ENCODE peak calls at places on chromosomes 11 and 22, in seven cellular contexts. S is CD8-positive, alpha-beta T cell; E is left ventricle myocardium inferior; M is HCT116; R is kidney epithelial cell; X is nephron progenitor cell; L is right lobe of liver. T is an unnamed sample.

GRCh38 chr11:123235117-123235686 is 40.2 kb upstream of the CLMP start:
- DNase-seq in S (peak), E (peak), M (peak), R (no peak), X (peak), L (no peak), T (peak)

GRCh38 chr22:36641902-36642640 is 61.5 kb downstream of the CACNG2 start:
- DNase-seq in S (no peak), E (no peak), M (no peak), R (no peak), X (no peak), L (no peak), T (no peak)

GRCh38 chr22:30892731-30893221 is 75.8 kb downstream of the MORC2 start:
- DNase-seq in S (no peak), E (no peak), M (no peak), R (no peak), X (no peak), L (peak), T (no peak)

GRCh38 chr22:50312371-50312770 is 4.9 kb upstream of the PLXNB2 start:
- DNase-seq in S (no peak), E (no peak), M (no peak), R (no peak), X (no peak), L (no peak), T (no peak)

GRCh38 chr11:65643971-65644370 is 6.1 kb downstream of the SIPA1 start:
- DNase-seq in S (no peak), E (no peak), M (no peak), R (no peak), X (no peak), L (no peak), T (no peak)

GRCh38 chr11:27354359-27354965 is 8.6 kb downstream of the CCDC34 start:
- DNase-seq in S (no peak), E (no peak), M (no peak), R (no peak), X (peak), L (no peak), T (no peak)

GRCh38 chr11:60947666-60948065 is 4.3 kb downstream of the SLC15A3 start:
- DNase-seq in S (no peak), E (no peak), M (no peak), R (no peak), X (no peak), L (no peak), T (no peak)

GRCh38 chr22:35379146-35379993 is 1.5 kb upstream of the HMOX1 start:
- DNase-seq in S (no peak), E (no peak), M (no peak), R (no peak), X (no peak), L (no peak), T (no peak)

GRCh38 chr22:42966389-42966998 is 48.5 kb downstream of the PACSIN2 start:
- DNase-seq in S (no peak), E (no peak), M (no peak), R (no peak), X (no peak), L (peak), T (no peak)

GRCh38 chr11:22426915-22427314 is 88.7 kb downstream of the SLC17A6 start:
- DNase-seq in S (no peak), E (no peak), M (no peak), R (no peak), X (no peak), L (no peak), T (no peak)

GRCh38 chr11:36265793-36266628 is 23.2 kb downstream of the COMMD9 start:
- DNase-seq in S (peak), E (peak), M (peak), R (no peak), X (peak), L (peak), T (peak)

GRCh38 chr22:36546092-36546804 is 17.3 kb upstream of the EIF3D start:
- DNase-seq in S (no peak), E (peak), M (peak), R (no peak), X (peak), L (no peak), T (peak)

GRCh38 chr11:57639321-57640067 is 10.2 kb downstream of the YPEL4 start:
- DNase-seq in S (no peak), E (no peak), M (no peak), R (no peak), X (peak), L (no peak), T (peak)

GRCh38 chr11:76624515-76625379 is 45.8 kb downstream of the LRRC32 start:
- DNase-seq in S (peak), E (no peak), M (no peak), R (no peak), X (no peak), L (no peak), T (no peak)

GRCh38 chr11:27370374-27370773 is 7.4 kb upstream of the CCDC34 start:
- DNase-seq in S (no peak), E (no peak), M (no peak), R (no peak), X (no peak), L (no peak), T (peak)

GRCh38 chr11:22624742-22625447 is 728 bp downstream of the FANCF start:
- DNase-seq in S (no peak), E (peak), M (peak), R (peak), X (peak), L (peak), T (peak)

GRCh38 chr11:114180301-114181055 is 115.7 kb upstream of the NNMT start:
- DNase-seq in S (no peak), E (no peak), M (no peak), R (no peak), X (no peak), L (peak), T (no peak)

GRCh38 chr22:17729561-17729960 is 44.7 kb downstream of the BID start:
- DNase-seq in S (no peak), E (no peak), M (no peak), R (no peak), X (no peak), L (no peak), T (no peak)

DNA sequence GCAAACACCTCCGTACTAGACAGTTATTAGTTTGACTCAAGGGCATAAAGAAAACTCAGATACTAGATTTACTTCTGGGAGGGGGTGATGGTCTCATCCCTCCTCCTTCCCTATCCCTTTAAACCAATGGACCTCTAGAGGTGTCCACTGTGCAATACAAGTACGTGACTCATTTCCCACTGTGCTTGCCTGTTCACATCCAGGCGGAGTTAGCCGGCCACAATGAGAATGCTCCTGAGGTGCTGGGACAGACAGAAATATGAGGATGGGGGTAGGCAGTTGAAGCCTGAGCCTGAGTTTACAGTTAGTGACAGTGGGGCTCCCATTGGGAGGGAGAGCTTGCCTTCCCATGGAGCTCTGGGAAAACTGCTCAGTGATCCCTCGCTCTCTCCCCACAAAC is 8.4 kb upstream of the PMM1 start:
- DNase-seq in S (no peak), E (no peak), M (no peak), R (no peak), X (no peak), L (no peak), T (no peak)
- TF ChIP-seq CTCF in S (no peak), E (no peak), M (no peak), R (peak), X (no peak), L (no peak), T (no peak)

GRCh38 chr11:93197383-93198220 is at the start of gene SLC36A4:
- DNase-seq in S (peak), E (peak), M (peak), R (peak), X (peak), L (peak), T (peak)

GRCh38 chr11:93198221-93198650 is 445 bp upstream of the SLC36A4 start:
- DNase-seq in S (no peak), E (no peak), M (no peak), R (no peak), X (no peak), L (no peak), T (no peak)

GRCh38 chr11:93199616-93200015 is 1.8 kb upstream of the SLC36A4 start:
- DNase-seq in S (no peak), E (no peak), M (no peak), R (no peak), X (no peak), L (no peak), T (no peak)

GRCh38 chr11:93194673-93195291 is 3.0 kb downstream of the SLC36A4 start:
- DNase-seq in S (no peak), E (no peak), M (no peak), R (no peak), X (no peak), L (no peak), T (no peak)

DNA sequence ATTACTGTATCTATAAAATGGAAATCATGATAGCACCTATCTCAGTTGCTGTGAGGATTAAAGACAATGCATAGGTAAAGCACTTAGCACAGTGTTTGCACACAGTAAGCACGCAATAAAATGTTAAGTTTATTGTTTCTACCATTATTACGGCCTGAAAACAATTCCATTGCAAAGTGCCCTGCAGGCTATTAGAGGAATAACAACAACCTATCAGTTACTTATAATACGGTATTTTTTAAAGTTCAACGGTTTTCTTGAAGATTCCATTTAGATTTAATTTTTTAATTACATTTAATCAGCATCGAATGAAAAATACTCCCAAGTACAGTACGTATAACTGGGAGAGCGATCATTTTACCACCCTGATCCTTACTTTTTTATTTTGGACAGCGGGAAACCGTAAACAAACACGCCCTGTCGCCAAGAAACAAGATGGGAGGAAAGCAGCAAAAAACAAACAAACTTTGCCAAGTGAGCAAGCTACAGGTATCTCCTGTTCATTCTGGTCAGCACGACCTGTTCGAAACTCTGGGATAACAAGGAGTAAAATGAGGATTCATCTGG is 892 bp downstream of the SLC36A4 start:
- DNase-seq in S (no peak), E (no peak), M (peak), R (no peak), X (no peak), L (no peak), T (no peak)
- TF ChIP-seq CTCF in S (peak), E (peak), M (peak), R (peak), X (peak), L (peak), T (peak)

GRCh38 chr11:69359735-69360470 is 65.9 kb downstream of the MYEOV start:
- DNase-seq in S (peak), E (no peak), M (no peak), R (no peak), X (no peak), L (peak), T (no peak)

GRCh38 chr11:69361466-69361865 is 67.5 kb downstream of the MYEOV start:
- DNase-seq in S (no peak), E (no peak), M (no peak), R (no peak), X (no peak), L (peak), T (no peak)

GRCh38 chr11:69361048-69361447 is 67.1 kb downstream of the MYEOV start:
- DNase-seq in S (no peak), E (no peak), M (no peak), R (no peak), X (no peak), L (peak), T (no peak)

GRCh38 chr11:69360606-69361005 is 66.7 kb downstream of the MYEOV start:
- DNase-seq in S (no peak), E (no peak), M (no peak), R (no peak), X (no peak), L (peak), T (no peak)

DNA sequence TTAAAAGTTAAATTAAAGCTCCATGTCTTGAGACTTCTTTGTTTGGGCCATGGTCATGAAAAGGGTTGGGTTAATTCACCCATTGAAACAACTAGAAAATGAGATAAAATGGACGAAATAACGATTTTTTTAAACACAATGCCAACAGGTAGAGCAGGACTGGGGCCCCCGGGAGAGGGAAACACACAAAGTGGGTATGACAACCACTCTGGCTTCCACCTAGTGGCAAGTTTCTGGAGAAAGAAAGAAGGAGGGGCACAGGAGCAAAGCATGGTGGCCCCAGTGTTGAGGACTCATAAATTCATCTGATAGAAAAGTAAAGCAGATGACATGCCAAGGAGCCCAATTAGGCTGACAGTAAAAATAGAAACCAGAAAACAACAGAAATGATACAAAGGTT is 68.4 kb downstream of the MYEOV start:
- DNase-seq in S (no peak), E (no peak), M (no peak), R (no peak), X (no peak), L (no peak), T (no peak)
- TF ChIP-seq CTCF in S (no peak), E (no peak), M (peak), R (no peak), X (no peak), L (no peak), T (no peak)

DNA sequence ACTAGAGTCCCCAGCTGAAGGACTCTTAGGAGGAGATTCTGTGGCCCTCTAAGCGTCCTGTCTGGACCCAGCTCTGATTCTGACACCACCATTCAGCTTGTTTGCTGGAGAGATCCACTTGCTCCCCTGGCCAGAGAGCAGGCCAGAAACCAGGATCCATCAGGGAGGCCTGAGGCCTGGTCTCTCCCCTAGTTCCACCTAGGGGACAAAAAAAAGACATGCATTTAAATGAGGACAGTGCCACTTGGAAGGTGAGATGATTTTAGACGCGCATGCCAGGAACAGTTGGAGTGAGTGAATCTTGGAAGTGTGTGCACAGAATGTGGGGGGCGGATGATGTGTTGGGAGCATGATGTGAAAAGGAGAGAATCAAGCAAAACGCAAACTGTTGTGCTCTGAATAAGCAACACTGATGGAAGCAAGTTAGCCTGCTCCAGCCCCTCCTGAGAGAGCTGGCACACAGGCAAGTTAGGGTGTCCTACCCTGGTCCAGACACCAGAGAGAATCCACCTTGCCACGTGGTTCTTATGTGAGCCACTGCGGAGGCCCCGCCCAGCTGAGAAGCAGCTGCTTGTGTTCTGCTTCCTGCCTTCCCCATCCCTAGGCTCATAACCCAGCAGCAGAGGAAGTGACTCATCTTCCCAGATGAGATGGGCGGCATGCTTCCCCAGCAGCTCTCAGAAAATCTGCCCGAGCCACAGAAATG is 8.0 kb upstream of the SLCO2B1 start:
- DNase-seq in S (peak), E (peak), M (peak), R (peak), X (no peak), L (peak), T (no peak)
- TF ChIP-seq CTCF in S (no peak), E (no peak), M (no peak), R (no peak), X (no peak), L (no peak), T (no peak)

GRCh38 chr11:125397421-125397820 is 98.6 kb downstream of the FEZ1 start:
- DNase-seq in S (no peak), E (no peak), M (no peak), R (no peak), X (no peak), L (no peak), T (no peak)

GRCh38 chr11:125389339-125390166 is 106.5 kb downstream of the FEZ1 start:
- DNase-seq in S (no peak), E (no peak), M (no peak), R (no peak), X (no peak), L (no peak), T (no peak)

GRCh38 chr11:125394306-125394705 is 101.8 kb downstream of the FEZ1 start:
- DNase-seq in S (no peak), E (no peak), M (no peak), R (no peak), X (no peak), L (no peak), T (no peak)

GRCh38 chr11:125390949-125391348 is 105.1 kb downstream of the FEZ1 start:
- DNase-seq in S (no peak), E (no peak), M (no peak), R (no peak), X (no peak), L (no peak), T (no peak)

DNA sequence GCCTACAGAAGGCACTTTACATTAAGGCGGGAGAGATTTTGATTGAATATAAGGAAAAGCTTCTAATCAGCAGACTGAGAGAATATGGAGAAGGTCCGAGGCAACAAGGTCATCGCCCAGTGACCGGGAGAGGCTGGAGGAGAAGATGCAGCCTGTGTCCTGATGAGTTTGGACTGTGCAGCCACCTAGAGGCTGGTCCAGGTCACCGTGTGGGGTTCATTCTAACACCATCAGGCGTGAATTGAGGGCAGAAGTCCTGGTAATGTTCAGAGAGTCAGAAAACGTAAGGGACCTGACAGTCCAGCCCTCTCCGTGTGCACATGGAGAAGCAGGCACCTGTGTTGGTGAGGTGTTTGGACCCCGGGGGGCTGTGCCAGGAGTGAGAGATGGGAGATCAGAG is 102.7 kb downstream of the FEZ1 start:
- DNase-seq in S (no peak), E (no peak), M (no peak), R (no peak), X (no peak), L (no peak), T (no peak)
- TF ChIP-seq CTCF in S (no peak), E (no peak), M (peak), R (no peak), X (no peak), L (no peak), T (no peak)

T was measured in mesothelial cell of epicardium.